ENCODE peak calls at places on chromosomes 2 and 18, in four cellular contexts. Z is transverse colon, M is Karpas-422, A is right cardiac atrium. H is an unnamed sample.

GRCh38 chr2:17805717-17806354 is 10.4 kb upstream of the MSGN1 start:
- DNase-seq in Z (no peak), M (peak; percentile 87), A (no peak), H (no peak)

GRCh38 chr2:113225505-113226259 is 51.9 kb downstream of the PSD4 start:
- DNase-seq in Z (no peak), M (no peak), A (no peak), H (no peak)

GRCh38 chr2:30472326-30472725 is 25.3 kb downstream of the LCLAT1 start:
- DNase-seq in Z (no peak), M (peak; percentile 43), A (no peak), H (no peak)

GRCh38 chr18:45014047-45014501 is 333.4 kb downstream of the SETBP1 start:
- DNase-seq in Z (no peak), M (no peak), A (no peak), H (no peak)

GRCh38 chr2:235458839-235459273 is 35.0 kb upstream of the AGAP1 start:
- DNase-seq in Z (peak; percentile 40), M (no peak), A (peak; percentile 60), H (peak; percentile 45)

GRCh38 chr2:126754240-126755004 is 98.5 kb downstream of the GYPC start:
- DNase-seq in Z (no peak), M (no peak), A (no peak), H (no peak)

GRCh38 chr18:5452943-5453342 is 90.9 kb downstream of the EPB41L3 start:
- DNase-seq in Z (no peak), M (no peak), A (no peak), H (no peak)

GRCh38 chr2:43634604-43635306 is 2.3 kb upstream of the PLEKHH2 start:
- DNase-seq in Z (no peak), M (no peak), A (no peak), H (no peak)

GRCh38 chr2:212330263-212330662 is 208.3 kb downstream of the ERBB4 start:
- DNase-seq in Z (no peak), M (no peak), A (peak; percentile 42), H (no peak)

GRCh38 chr2:140502951-140503630 is 1627.7 kb downstream of the LRP1B start:
- DNase-seq in Z (no peak), M (no peak), A (no peak), H (no peak)

GRCh38 chr2:150909613-150910012 is 352.1 kb downstream of the RBM43 start:
- DNase-seq in Z (no peak), M (no peak), A (no peak), H (no peak)

GRCh38 chr2:460861-461260 is 173.0 kb upstream of the ALKAL2 start:
- DNase-seq in Z (peak; percentile 16), M (no peak), A (no peak), H (no peak)

GRCh38 chr2:209648714-209649113 is 122.9 kb upstream of the UNC80 start:
- DNase-seq in Z (no peak), M (no peak), A (no peak), H (no peak)

GRCh38 chr2:3523551-3524041 is 4.3 kb upstream of the ADI1 start:
- DNase-seq in Z (no peak), M (no peak), A (no peak), H (no peak)

GRCh38 chr18:78898066-78898465 is 81.6 kb upstream of the SALL3 start:
- DNase-seq in Z (no peak), M (no peak), A (no peak), H (no peak)

GRCh38 chr18:68034293-68034692 is 517.8 kb upstream of the DSEL start:
- DNase-seq in Z (no peak), M (no peak), A (no peak), H (no peak)

GRCh38 chr2:205975082-205975949 is 110.7 kb downstream of the INO80D start:
- DNase-seq in Z (peak; percentile 65), M (no peak), A (no peak), H (no peak)

GRCh38 chr2:201420442-201421113 is 30.7 kb downstream of the TRAK2 start:
- DNase-seq in Z (no peak), M (no peak), A (no peak), H (no peak)

GRCh38 chr2:62305421-62306176 is 109.7 kb downstream of the B3GNT2 start:
- DNase-seq in Z (no peak), M (no peak), A (peak; percentile 25), H (no peak)

GRCh38 chr2:159168707-159169106 is 117.8 kb downstream of the WDSUB1 start:
- DNase-seq in Z (no peak), M (no peak), A (no peak), H (no peak)

GRCh38 chr2:179677746-179678505 is 183.5 kb downstream of the ZNF385B start:
- DNase-seq in Z (no peak), M (no peak), A (no peak), H (no peak)

GRCh38 chr2:110106642-110107041 is 9.0 kb downstream of the MALL start:
- DNase-seq in Z (no peak), M (no peak), A (no peak), H (no peak)

GRCh38 chr2:119376810-119377209 is 10.0 kb downstream of the DBI start:
- DNase-seq in Z (no peak), M (no peak), A (no peak), H (no peak)

GRCh38 chr2:175836361-175836760 is 165.7 kb downstream of the LNPK start:
- DNase-seq in Z (no peak), M (no peak), A (no peak), H (no peak)

GRCh38 chr2:119707117-119708087 is 28.4 kb downstream of the TMEM177 start:
- DNase-seq in Z (no peak), M (peak; percentile 48), A (no peak), H (no peak)

GRCh38 chr2:112074506-112074905 is 19.4 kb downstream of the TMEM87B start:
- DNase-seq in Z (no peak), M (no peak), A (no peak), H (no peak)

GRCh38 chr2:186405847-186406246 is 80.2 kb upstream of the ZC3H15 start:
- DNase-seq in Z (no peak), M (no peak), A (no peak), H (no peak)

GRCh38 chr2:29844713-29845320 is 76.6 kb downstream of the ALK start:
- DNase-seq in Z (no peak), M (no peak), A (no peak), H (no peak)

GRCh38 chr2:46387292-46387691 is 90.1 kb downstream of the EPAS1 start:
- DNase-seq in Z (no peak), M (no peak), A (no peak), H (no peak)

GRCh38 chr2:158600155-158600802 is 143.5 kb downstream of the PKP4 start:
- DNase-seq in Z (peak; percentile 59), M (no peak), A (peak; percentile 82), H (peak; percentile 33)

GRCh38 chr2:160871096-160871495 is 289.1 kb upstream of the TANK start:
- DNase-seq in Z (no peak), M (no peak), A (peak; percentile 43), H (no peak)

GRCh38 chr2:95323347-95324155 is 26.4 kb downstream of the KCNIP3 start:
- DNase-seq in Z (peak; percentile 44), M (peak; percentile 68), A (peak; percentile 34), H (peak; percentile 60)

GRCh38 chr2:138959031-138959430 is 178.8 kb upstream of the NXPH2 start:
- DNase-seq in Z (no peak), M (no peak), A (no peak), H (no peak)

GRCh38 chr18:23740105-23740830 is 51.0 kb downstream of the LAMA3 start:
- DNase-seq in Z (peak; percentile 40), M (no peak), A (no peak), H (no peak)

DNA sequence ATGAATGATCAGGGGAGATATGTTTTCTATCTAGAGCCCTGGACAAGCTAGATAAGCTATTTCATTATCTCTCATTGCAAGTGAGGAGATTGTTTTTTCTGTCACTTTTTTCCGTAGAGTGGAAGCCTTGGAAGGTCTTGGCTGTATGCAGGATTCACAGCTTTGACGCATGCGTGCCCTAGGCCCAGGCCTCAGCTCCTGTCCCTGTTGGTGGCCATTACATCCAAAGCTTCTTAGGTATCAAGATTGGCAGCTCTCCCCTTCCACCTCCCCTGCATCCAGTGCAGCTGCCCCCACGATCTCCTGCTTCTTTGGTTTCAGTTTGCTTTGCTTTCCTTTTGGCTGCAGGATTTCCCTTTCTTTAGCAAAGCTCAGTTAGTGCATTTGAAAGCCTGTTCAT is 91.0 kb downstream of the LIPG start:
- DNase-seq in Z (no peak), M (no peak), A (no peak), H (no peak)
- H3K4me3 ChIP-seq in Z (no peak overlapping the region), M (no peak overlapping the region), A (no peak overlapping the region), H (no peak overlapping the region)

GRCh38 chr2:67037655-67038054 is 359.5 kb upstream of the ETAA1 start:
- DNase-seq in Z (no peak), M (no peak), A (no peak), H (peak; percentile 55)

GRCh38 chr2:67036446-67036845 is 360.7 kb upstream of the ETAA1 start:
- DNase-seq in Z (no peak), M (no peak), A (no peak), H (no peak)

GRCh38 chr2:67032091-67032490 is 365.0 kb upstream of the ETAA1 start:
- DNase-seq in Z (no peak), M (no peak), A (no peak), H (no peak)
- H3K4me1 ChIP-seq in Z (no peaks in the 10 kb centered on the region), M (no peaks in the 10 kb centered on the region), A (no peaks in the 10 kb centered on the region), H (no peaks in the 10 kb centered on the region)

DNA sequence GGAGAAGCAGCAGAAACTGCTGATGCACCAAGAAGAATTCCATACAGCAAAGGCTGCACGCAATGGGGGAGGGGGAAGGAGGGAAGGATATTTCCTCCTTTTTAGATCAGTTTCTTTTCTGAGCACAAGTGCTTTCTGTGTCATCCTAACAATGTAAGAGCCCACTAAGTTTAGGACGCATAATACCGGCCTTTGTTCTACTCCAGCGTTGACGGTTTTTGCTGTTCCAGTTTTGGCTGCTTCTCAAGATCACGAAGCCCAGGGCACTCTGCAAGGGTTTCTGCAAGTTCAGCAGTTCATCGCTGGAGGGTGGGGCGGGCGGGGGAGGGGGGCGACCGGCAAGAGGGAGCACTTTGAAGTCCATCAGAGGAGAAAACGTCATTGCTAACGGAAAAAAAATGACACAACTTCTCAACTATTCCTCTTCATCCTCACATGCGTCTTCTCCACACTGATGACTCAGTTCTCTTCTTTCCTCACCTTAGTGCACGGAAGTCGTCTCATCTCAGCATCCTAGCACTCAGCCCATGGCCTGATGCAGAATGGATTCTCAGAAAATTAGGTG is 8.7 kb downstream of the FAM178B start:
- DNase-seq in Z (no peak), M (no peak), A (no peak), H (no peak)
- H3K4me3 ChIP-seq in Z (no peak overlapping the region), M (no peak overlapping the region), A (no peak overlapping the region), H (no peak overlapping the region)

GRCh38 chr2:152411154-152411553 is 76.2 kb downstream of the FMNL2 start:
- DNase-seq in Z (no peak), M (no peak), A (no peak), H (no peak)
- H3K4me1 ChIP-seq in Z (peaks cover 2% of the 10 kb centered on the region), M (peaks cover 3% of the 10 kb centered on the region), A (peaks cover 4% of the 10 kb centered on the region), H (no peaks in the 10 kb centered on the region)